ENCODE peak calls at places on chromosomes 7 and 10, in five cellular contexts. A is RWPE2, N is sigmoid colon, F is cardiac muscle cell, X is breast epithelium. I is an unnamed sample.

GRCh38 chr10:72935358-72935757 is 19.2 kb downstream of the PLA2G12B start:
- DNase-seq in A (no peak), N (no peak), F (no peak), X (no peak), I (no peak)

GRCh38 chr10:96401036-96401435 is 42.2 kb upstream of the OPALIN start:
- DNase-seq in A (no peak), N (no peak), F (no peak), X (no peak), I (no peak)

GRCh38 chr10:21417172-21417712 is 108.2 kb downstream of the SKIDA1 start:
- DNase-seq in A (no peak), N (no peak), F (no peak), X (no peak), I (no peak)

GRCh38 chr10:113179270-113179669 is 229.2 kb downstream of the TCF7L2 start:
- DNase-seq in A (no peak), N (no peak), F (no peak), X (no peak), I (no peak)

GRCh38 chr7:45622058-45622457 is 47.9 kb downstream of the ADCY1 start:
- DNase-seq in A (peak; percentile 19), N (no peak), F (no peak), X (peak; percentile 30), I (no peak)

GRCh38 chr10:86269332-86269731 is 97.3 kb downstream of the GRID1 start:
- DNase-seq in A (peak; percentile 11), N (peak; percentile 40), F (no peak), X (no peak), I (no peak)

GRCh38 chr7:121084256-121084655 is 95.7 kb downstream of the CPED1 start:
- DNase-seq in A (no peak), N (no peak), F (no peak), X (no peak), I (no peak)

GRCh38 chr10:132175401-132175800 is 11.3 kb upstream of the DPYSL4 start:
- DNase-seq in A (no peak), N (no peak), F (no peak), X (no peak), I (no peak)

GRCh38 chr7:1457949-1458675 is 1.2 kb downstream of the MICALL2 start:
- DNase-seq in A (no peak), N (no peak), F (no peak), X (no peak), I (no peak)

GRCh38 chr7:54546081-54546985 is 4.2 kb downstream of the VSTM2A start:
- DNase-seq in A (no peak), N (no peak), F (peak; percentile 66), X (no peak), I (no peak)

GRCh38 chr10:48800283-48800675 is 115.6 kb downstream of the WDFY4 start:
- DNase-seq in A (no peak), N (no peak), F (no peak), X (no peak), I (no peak)

GRCh38 chr10:48794074-48794473 is 109.4 kb downstream of the WDFY4 start:
- DNase-seq in A (no peak), N (no peak), F (no peak), X (no peak), I (no peak)

GRCh38 chr10:48792687-48793096 is 108.0 kb downstream of the WDFY4 start:
- DNase-seq in A (no peak), N (no peak), F (no peak), X (no peak), I (no peak)

GRCh38 chr10:48798486-48799254 is 114.0 kb downstream of the WDFY4 start:
- DNase-seq in A (no peak), N (no peak), F (no peak), X (no peak), I (no peak)

GRCh38 chr10:48796846-48797245 is 112.2 kb downstream of the WDFY4 start:
- DNase-seq in A (no peak), N (no peak), F (no peak), X (no peak), I (no peak)
- H3K4me3 ChIP-seq in A (no peak overlapping the region), N (no peak overlapping the region), F (no peak overlapping the region), X (no peak overlapping the region), I (no peak overlapping the region)

DNA sequence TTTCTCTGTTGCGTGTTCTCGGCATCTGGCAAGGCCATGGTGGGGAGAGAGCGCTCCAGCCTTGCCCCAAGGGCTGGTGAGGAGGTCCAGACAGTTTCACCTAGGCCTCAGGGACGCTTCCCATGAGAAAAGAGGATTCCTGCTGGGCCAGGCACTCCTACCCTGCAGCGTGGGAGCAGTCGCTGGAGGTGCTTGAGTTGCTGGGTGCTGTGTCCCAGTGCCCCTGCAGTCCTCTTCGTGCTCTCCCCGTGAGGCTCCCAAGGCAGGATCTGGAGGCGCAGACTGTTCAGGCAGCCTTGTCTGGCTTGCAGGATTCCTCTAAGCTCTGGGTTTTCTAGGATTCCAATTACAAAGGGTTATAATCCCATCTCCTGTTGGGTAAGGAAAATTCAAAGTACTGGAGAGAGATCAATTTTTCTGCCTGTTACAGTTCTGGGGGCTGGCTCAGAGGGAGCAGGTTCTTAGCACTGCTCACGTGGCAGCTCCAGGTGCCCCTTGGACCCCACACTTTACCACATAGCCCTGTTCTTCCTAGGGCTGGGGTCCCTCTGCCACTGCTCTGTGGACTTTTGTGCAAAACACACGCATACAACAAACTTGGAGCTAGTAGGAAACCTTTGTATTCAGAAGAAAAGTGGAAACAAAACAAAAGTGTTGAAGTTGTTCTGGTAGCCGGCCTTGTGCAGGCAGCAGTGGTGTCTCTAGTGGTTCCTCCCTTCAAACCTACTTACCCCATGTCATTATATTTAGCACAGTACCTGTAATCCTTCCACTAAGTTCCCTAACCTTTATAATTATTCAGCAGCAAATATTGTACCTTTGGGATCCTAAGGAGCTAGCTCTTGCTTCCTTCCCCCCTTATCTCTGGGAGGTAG is 60.5 kb downstream of the CCNY start:
- DNase-seq in A (no peak), N (no peak), F (no peak), X (no peak), I (no peak)
- H3K4me1 ChIP-seq in A (peaks cover 5% of the 10 kb centered on the region), N (peaks cover 80% of the 10 kb centered on the region), F (peaks cover 43% of the 10 kb centered on the region), X (no peaks in the 10 kb centered on the region), I (peaks cover 26% of the 10 kb centered on the region)

GRCh38 chr10:36578306-36578705 is 547.1 kb upstream of the ANKRD30A start:
- DNase-seq in A (no peak), N (no peak), F (no peak), X (no peak), I (no peak)
- H3K9me3 ChIP-seq in A (no peaks in the 10 kb centered on the region), N (no peaks in the 10 kb centered on the region), F (no peaks in the 10 kb centered on the region), X (no peaks in the 10 kb centered on the region), I (no peaks in the 10 kb centered on the region)

GRCh38 chr7:149839933-149840332 is 1.8 kb downstream of the ZNF862 start:
- DNase-seq in A (no peak), N (peak; percentile 12), F (no peak), X (no peak), I (no peak)
- H3K4me3 ChIP-seq in A (no peak overlapping the region), N (no peak overlapping the region), F (no peak overlapping the region), X (no peak overlapping the region), I (no peak overlapping the region)

GRCh38 chr7:108003591-108003935 is 602 bp upstream of the LAMB1 start:
- DNase-seq in A (no peak), N (no peak), F (no peak), X (no peak), I (no peak)

GRCh38 chr7:108001759-108002725 is 919 bp downstream of the LAMB1 start:
- DNase-seq in A (no peak), N (peak; percentile 73), F (peak; percentile 22), X (no peak), I (no peak)

GRCh38 chr7:108004220-108005142 is 1.5 kb upstream of the LAMB1 start:
- DNase-seq in A (no peak), N (peak; percentile 65), F (peak; percentile 28), X (no peak), I (no peak)

GRCh38 chr7:108000875-108001758 is 1.8 kb downstream of the LAMB1 start:
- DNase-seq in A (no peak), N (peak; percentile 78), F (peak; percentile 30), X (no peak), I (no peak)

GRCh38 chr7:108002726-108003590 is at the start of gene LAMB1:
- DNase-seq in A (peak; percentile 79), N (peak; percentile 94), F (peak; percentile 67), X (no peak), I (peak; percentile 80)
- H3K4me1 ChIP-seq in A (peaks cover 33% of the 10 kb centered on the region), N (peaks cover 38% of the 10 kb centered on the region), F (peaks cover 10% of the 10 kb centered on the region), X (peaks cover 4% of the 10 kb centered on the region), I (peaks cover 17% of the 10 kb centered on the region)

I was measured in ascending aorta.